ENCODE peak calls at places on chromosomes 16 and 17, in ten cellular contexts. U is GM12865, L is sigmoid colon, Z is upper lobe of left lung, D is MG63, C is ascending aorta, I is lower leg skin, W is thoracic aorta, E is AG04449, T is mucosa of descending colon. O is an unnamed sample.

GRCh38 chr17:55576237-55576998 is 65.2 kb upstream of the SMIM36 start:
- DNase-seq in U (peak), L (no peak), Z (no peak), D (peak), C (no peak), I (no peak), W (no peak), E (no peak), T (no peak), O (peak)

GRCh38 chr17:56185491-56185890 is 32.2 kb downstream of the ANKFN1 start:
- DNase-seq in U (no peak), L (no peak), Z (no peak), D (no peak), C (no peak), I (no peak), W (no peak), E (no peak), T (no peak), O (no peak)

GRCh38 chr17:75684924-75685323 is 17.8 kb downstream of the SAP30BP start:
- DNase-seq in U (no peak), L (peak), Z (no peak), D (no peak), C (no peak), I (no peak), W (no peak), E (no peak), T (peak), O (peak)

GRCh38 chr16:47143329-47143676 is 442 bp downstream of the NETO2 start:
- DNase-seq in U (peak), L (no peak), Z (peak), D (peak), C (no peak), I (no peak), W (no peak), E (no peak), T (peak), O (no peak)

GRCh38 chr16:65122974-65123845 is 1.3 kb upstream of the CDH11 start:
- DNase-seq in U (no peak), L (peak), Z (no peak), D (peak), C (no peak), I (peak), W (no peak), E (no peak), T (peak), O (no peak)

GRCh38 chr16:30145692-30146091 is 22.7 kb upstream of the MAPK3 start:
- DNase-seq in U (no peak), L (no peak), Z (no peak), D (no peak), C (no peak), I (no peak), W (no peak), E (no peak), T (no peak), O (no peak)

GRCh38 chr17:27996157-27997043 is 46.1 kb upstream of the NLK start:
- DNase-seq in U (no peak), L (no peak), Z (no peak), D (no peak), C (no peak), I (no peak), W (no peak), E (no peak), T (no peak), O (no peak)

GRCh38 chr17:77916771-77917481 is 41.6 kb upstream of the TNRC6C start:
- DNase-seq in U (peak), L (peak), Z (peak), D (no peak), C (no peak), I (no peak), W (no peak), E (no peak), T (peak), O (no peak)

GRCh38 chr16:89602273-89602951 is 11.0 kb upstream of the DPEP1 start:
- DNase-seq in U (no peak), L (no peak), Z (no peak), D (peak), C (peak), I (no peak), W (peak), E (no peak), T (no peak), O (peak)

GRCh38 chr17:82863941-82864720 is 24.3 kb upstream of the ZNF750 start:
- DNase-seq in U (peak), L (no peak), Z (no peak), D (peak), C (no peak), I (no peak), W (no peak), E (no peak), T (peak), O (peak)

GRCh38 chr17:31696184-31696602 is 162.9 kb downstream of the COPRS start:
- DNase-seq in U (no peak), L (peak), Z (no peak), D (peak), C (peak), I (peak), W (peak), E (peak), T (peak), O (peak)

GRCh38 chr17:42484304-42484703 is 25.6 kb downstream of the ATP6V0A1 start:
- DNase-seq in U (peak), L (no peak), Z (no peak), D (no peak), C (no peak), I (no peak), W (no peak), E (no peak), T (peak), O (no peak)

GRCh38 chr17:56681561-56682266 is 88.2 kb downstream of the NOG start:
- DNase-seq in U (peak), L (no peak), Z (no peak), D (peak), C (no peak), I (peak), W (no peak), E (peak), T (no peak), O (peak)

GRCh38 chr16:70407811-70408274 is 31.1 kb downstream of the ST3GAL2 start:
- DNase-seq in U (no peak), L (no peak), Z (no peak), D (no peak), C (no peak), I (no peak), W (no peak), E (no peak), T (no peak), O (no peak)

GRCh38 chr17:50534222-50534978 is 1.9 kb downstream of the EPN3 start:
- DNase-seq in U (no peak), L (no peak), Z (peak), D (no peak), C (no peak), I (peak), W (no peak), E (no peak), T (peak), O (no peak)

GRCh38 chr16:79698341-79698753 is 97.8 kb upstream of the MAF start:
- DNase-seq in U (no peak), L (peak), Z (no peak), D (no peak), C (no peak), I (no peak), W (no peak), E (no peak), T (peak), O (peak)

GRCh38 chr17:9363440-9364350 is 211.9 kb downstream of the STX8 start:
- DNase-seq in U (no peak), L (no peak), Z (no peak), D (peak), C (no peak), I (no peak), W (no peak), E (no peak), T (no peak), O (no peak)

GRCh38 chr16:70700101-70701020 is 14.5 kb upstream of the MTSS2 start:
- DNase-seq in U (no peak), L (peak), Z (no peak), D (no peak), C (peak), I (no peak), W (no peak), E (no peak), T (no peak), O (no peak)

GRCh38 chr16:57038151-57038550 is 48.8 kb downstream of the NLRC5 start:
- DNase-seq in U (no peak), L (no peak), Z (no peak), D (no peak), C (no peak), I (no peak), W (no peak), E (no peak), T (no peak), O (no peak)

GRCh38 chr16:14148569-14148968 is 77.5 kb downstream of the MRTFB start:
- DNase-seq in U (no peak), L (no peak), Z (no peak), D (no peak), C (no peak), I (no peak), W (no peak), E (no peak), T (no peak), O (no peak)

GRCh38 chr16:69831212-69832123 is 69.3 kb downstream of the WWP2 start:
- DNase-seq in U (no peak), L (no peak), Z (no peak), D (no peak), C (no peak), I (no peak), W (no peak), E (no peak), T (no peak), O (peak)

GRCh38 chr16:28824548-28824973 is 1.8 kb downstream of the ATXN2L start:
- DNase-seq in U (no peak), L (no peak), Z (no peak), D (no peak), C (no peak), I (no peak), W (no peak), E (no peak), T (no peak), O (no peak)

GRCh38 chr17:66691644-66692500 is 143.0 kb upstream of the CACNG5 start:
- DNase-seq in U (peak), L (no peak), Z (peak), D (peak), C (no peak), I (no peak), W (no peak), E (no peak), T (peak), O (no peak)

GRCh38 chr17:2282297-2282873 is 21.2 kb downstream of the SMG6 start:
- DNase-seq in U (peak), L (no peak), Z (no peak), D (no peak), C (no peak), I (no peak), W (no peak), E (peak), T (no peak), O (no peak)

GRCh38 chr17:45894022-45894784 is at the start of gene MAPT:
- DNase-seq in U (peak), L (peak), Z (peak), D (peak), C (peak), I (peak), W (peak), E (peak), T (peak), O (peak)

GRCh38 chr16:15765880-15766279 is 90.9 kb downstream of the MYH11 start:
- DNase-seq in U (peak), L (no peak), Z (no peak), D (no peak), C (no peak), I (no peak), W (no peak), E (no peak), T (peak), O (no peak)

GRCh38 chr17:69473801-69474170 is 59.3 kb downstream of the MAP2K6 start:
- DNase-seq in U (no peak), L (no peak), Z (no peak), D (peak), C (no peak), I (no peak), W (no peak), E (no peak), T (no peak), O (peak)

GRCh38 chr16:11359370-11359769 is 14.1 kb downstream of the RMI2 start:
- DNase-seq in U (no peak), L (no peak), Z (peak), D (no peak), C (no peak), I (no peak), W (no peak), E (peak), T (no peak), O (peak)

GRCh38 chr17:35653619-35654361 is 66.7 kb downstream of the AP2B1 start:
- DNase-seq in U (no peak), L (no peak), Z (no peak), D (no peak), C (no peak), I (no peak), W (no peak), E (no peak), T (no peak), O (no peak)

GRCh38 chr16:8572919-8573724 is 17.2 kb downstream of the TMEM114 start:
- DNase-seq in U (peak), L (no peak), Z (no peak), D (peak), C (no peak), I (peak), W (no peak), E (no peak), T (no peak), O (no peak)
- H3K4me3 ChIP-seq in U (no peak), L (no peak), Z (no peak), D (no peak), C (no peak), I (no peak), W (no peak), E (no peak), T (no peak), O (no peak)

GRCh38 chr17:47873200-47874090 is 22.5 kb upstream of the SP6 start:
- DNase-seq in U (no peak), L (no peak), Z (no peak), D (no peak), C (no peak), I (no peak), W (no peak), E (no peak), T (no peak), O (no peak)
- H3K4me3 ChIP-seq in U (no peak), L (no peak), Z (no peak), D (no peak), C (no peak), I (no peak), W (no peak), E (no peak), T (no peak), O (no peak)

GRCh38 chr17:58333396-58334207 is 5.0 kb upstream of the TSPOAP1 start:
- DNase-seq in U (peak), L (no peak), Z (no peak), D (no peak), C (no peak), I (no peak), W (no peak), E (no peak), T (no peak), O (no peak)

GRCh38 chr17:58336456-58337094 is 8.0 kb upstream of the TSPOAP1 start:
- DNase-seq in U (peak), L (peak), Z (no peak), D (peak), C (no peak), I (no peak), W (no peak), E (no peak), T (no peak), O (peak)

GRCh38 chr17:58335779-58336455 is 7.3 kb upstream of the TSPOAP1 start:
- DNase-seq in U (peak), L (peak), Z (peak), D (peak), C (no peak), I (no peak), W (no peak), E (no peak), T (peak), O (no peak)

GRCh38 chr17:58334661-58335060 is 6.1 kb upstream of the TSPOAP1 start:
- DNase-seq in U (peak), L (peak), Z (no peak), D (no peak), C (no peak), I (no peak), W (no peak), E (no peak), T (no peak), O (no peak)

GRCh38 chr17:58335061-58335731 is 6.6 kb upstream of the TSPOAP1 start:
- DNase-seq in U (peak), L (peak), Z (peak), D (no peak), C (no peak), I (no peak), W (no peak), E (no peak), T (no peak), O (no peak)
- H3K4me3 ChIP-seq in U (peak), L (no peak), Z (no peak), D (no peak), C (no peak), I (no peak), W (no peak), E (no peak), T (no peak), O (no peak)

DNA sequence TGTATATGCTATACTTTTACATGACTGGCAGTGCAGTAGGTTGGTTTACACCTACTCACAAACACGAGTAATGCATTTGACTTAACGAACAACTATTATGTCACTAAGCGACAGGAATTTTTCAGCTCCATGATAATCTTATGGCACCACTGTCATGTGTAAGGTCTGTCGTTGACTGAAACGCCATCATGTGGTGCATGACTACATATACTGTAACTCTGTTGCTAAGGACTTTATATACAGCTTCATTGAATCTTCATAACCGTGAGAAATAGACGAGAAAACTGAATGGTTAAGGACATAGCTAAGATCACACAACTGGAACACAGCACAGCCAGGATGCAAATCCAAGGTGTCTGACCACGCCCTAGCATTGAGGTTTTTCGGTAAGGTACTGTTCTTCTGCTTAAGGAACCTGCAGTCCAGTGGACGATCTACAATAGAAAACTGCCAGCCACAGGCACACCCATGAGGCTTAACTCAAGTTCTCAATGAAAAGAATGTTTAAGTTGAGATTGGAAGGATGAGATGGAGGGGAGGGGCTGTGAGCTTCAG is 3.3 kb downstream of the CFAP20 start:
- DNase-seq in U (no peak), L (no peak), Z (no peak), D (no peak), C (no peak), I (no peak), W (no peak), E (no peak), T (no peak), O (no peak)
- H3K4me3 ChIP-seq in U (no peak), L (no peak), Z (no peak), D (no peak), C (no peak), I (no peak), W (no peak), E (no peak), T (no peak), O (no peak)

DNA sequence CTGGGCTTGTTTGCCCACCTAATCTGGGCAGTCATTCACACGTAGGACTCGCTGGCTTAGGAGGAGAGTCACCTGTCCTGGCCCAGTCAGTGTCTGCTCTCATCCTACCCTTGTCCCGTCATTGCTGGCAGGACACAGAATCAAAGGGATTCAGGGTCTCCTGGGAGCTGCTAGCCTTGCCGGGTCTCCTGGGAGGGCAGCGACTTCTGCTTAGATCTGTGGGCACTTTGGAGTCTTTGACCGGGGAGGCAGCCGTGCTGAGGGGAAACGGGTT is 12.6 kb downstream of the RAI1 start:
- DNase-seq in U (no peak), L (no peak), Z (no peak), D (no peak), C (no peak), I (no peak), W (no peak), E (no peak), T (no peak), O (no peak)
- H3K4me3 ChIP-seq in U (peak), L (peak), Z (peak), D (peak), C (peak), I (no peak), W (peak), E (peak), T (no peak), O (peak)

DNA sequence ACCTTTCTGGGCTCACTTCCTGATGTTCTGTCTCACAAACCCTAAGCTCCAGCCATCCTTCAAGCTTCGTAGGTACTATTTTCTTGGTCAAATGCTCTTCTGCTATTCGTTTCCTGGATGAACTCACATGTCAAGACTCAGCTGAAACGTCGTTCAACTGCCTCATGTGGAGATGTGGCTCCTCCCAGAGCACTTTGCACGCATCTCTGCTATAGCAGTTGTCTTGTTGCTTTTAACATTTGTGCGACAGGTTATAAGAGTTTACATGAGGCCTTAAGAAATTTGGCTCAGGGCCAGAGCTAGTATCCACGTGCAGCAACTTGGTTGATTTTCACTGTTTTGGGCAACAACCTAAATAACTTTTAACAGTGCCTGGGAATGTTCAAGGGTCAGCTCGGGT is 2.8 kb upstream of the KRT40 start:
- DNase-seq in U (no peak), L (no peak), Z (no peak), D (no peak), C (no peak), I (no peak), W (no peak), E (no peak), T (no peak), O (no peak)
- H3K4me3 ChIP-seq in U (no peak), L (no peak), Z (no peak), D (no peak), C (no peak), I (no peak), W (no peak), E (no peak), T (no peak), O (no peak)

DNA sequence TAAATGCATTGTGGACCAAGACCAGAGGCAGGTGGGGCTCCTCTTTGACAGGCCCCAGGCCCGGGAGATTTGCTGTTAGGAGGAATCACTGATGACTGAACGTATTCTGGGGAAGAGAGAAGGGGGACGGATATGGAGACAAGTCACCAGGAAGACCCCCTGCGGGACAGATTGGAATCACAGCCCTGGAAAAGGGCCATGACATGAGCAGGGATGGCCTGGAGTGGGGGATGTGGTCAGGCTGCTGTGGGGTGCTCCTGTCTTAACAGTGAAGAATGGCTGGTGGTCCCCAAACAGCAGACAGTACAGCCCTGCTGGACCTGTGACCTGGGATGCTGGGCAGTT is 23.7 kb upstream of the MGAT5B start:
- DNase-seq in U (no peak), L (no peak), Z (no peak), D (no peak), C (no peak), I (no peak), W (no peak), E (no peak), T (no peak), O (no peak)
- H3K4me3 ChIP-seq in U (no peak), L (no peak), Z (no peak), D (no peak), C (no peak), I (no peak), W (no peak), E (no peak), T (no peak), O (no peak)

DNA sequence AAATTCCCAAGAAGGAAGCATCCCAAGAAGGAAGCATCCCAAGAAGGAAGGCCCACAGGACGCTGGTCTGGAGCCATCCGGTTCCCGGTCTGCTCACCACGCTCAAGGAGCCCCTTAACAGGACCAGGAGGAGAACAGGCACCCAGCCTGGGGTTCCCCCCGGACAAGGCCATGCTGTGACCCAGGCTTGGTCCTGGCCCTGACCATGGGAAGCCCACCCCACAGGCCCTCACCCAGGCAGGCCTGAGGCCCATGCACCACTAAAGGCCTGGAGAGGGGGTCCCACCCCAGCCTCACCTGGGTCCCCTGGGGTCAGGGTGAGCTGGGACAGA is 340 bp upstream of the ENPP7 start:
- DNase-seq in U (no peak), L (no peak), Z (no peak), D (no peak), C (no peak), I (no peak), W (no peak), E (no peak), T (no peak), O (no peak)
- H3K4me3 ChIP-seq in U (no peak), L (no peak), Z (no peak), D (no peak), C (no peak), I (no peak), W (no peak), E (no peak), T (no peak), O (no peak)